ENCODE peak calls at places on chromosomes 5 and 9, in seven cellular contexts. C is left ventricle myocardium inferior, H is kidney, Z is body of pancreas, E is GM12865, Q is endodermal cell, J is breast epithelium. T is an unnamed sample.

GRCh38 chr5:77211013-77211690 is 672 bp downstream of the PDE8B start:
- DNase-seq in C (no peak), H (peak; percentile 55), Z (no peak), E (no peak), Q (peak; percentile 77), J (no peak), T (no peak)

GRCh38 chr5:149271717-149272558 is at the start of gene AFAP1L1:
- DNase-seq in C (peak; percentile 82), H (peak; percentile 85), Z (peak; percentile 39), E (no peak), Q (peak; percentile 79), J (no peak), T (no peak)

GRCh38 chr5:171848911-171849520 is 63.4 kb downstream of the SMIM23 start:
- DNase-seq in C (no peak), H (no peak), Z (no peak), E (no peak), Q (no peak), J (no peak), T (no peak)

GRCh38 chr9:134325813-134326753 is at the start of gene RXRA:
- DNase-seq in C (peak; percentile 89), H (peak; percentile 96), Z (peak; percentile 86), E (peak; percentile 45), Q (peak; percentile 88), J (peak; percentile 70), T (peak; percentile 53)

GRCh38 chr9:3177921-3178320 is 334.0 kb upstream of the PUM3 start:
- DNase-seq in C (no peak), H (no peak), Z (no peak), E (no peak), Q (no peak), J (no peak), T (no peak)

GRCh38 chr5:135973323-135974018 is 18.7 kb upstream of the LECT2 start:
- DNase-seq in C (no peak), H (no peak), Z (no peak), E (no peak), Q (no peak), J (no peak), T (no peak)

GRCh38 chr5:102231693-102232619 is 64.1 kb downstream of the SLCO4C1 start:
- DNase-seq in C (no peak), H (no peak), Z (no peak), E (peak; percentile 22), Q (no peak), J (no peak), T (no peak)

GRCh38 chr9:134728801-134729495 is 87.3 kb downstream of the COL5A1 start:
- DNase-seq in C (no peak), H (peak; percentile 61), Z (no peak), E (no peak), Q (no peak), J (no peak), T (no peak)

GRCh38 chr9:33698267-33698666 is 97.1 kb upstream of the PRSS3 start:
- DNase-seq in C (no peak), H (no peak), Z (no peak), E (no peak), Q (no peak), J (no peak), T (no peak)

GRCh38 chr5:169668732-169669131 is 31.7 kb downstream of the DOCK2 start:
- DNase-seq in C (no peak), H (no peak), Z (no peak), E (no peak), Q (peak; percentile 61), J (no peak), T (no peak)

GRCh38 chr5:53892236-53892635 is 331.8 kb downstream of the NDUFS4 start:
- DNase-seq in C (no peak), H (no peak), Z (no peak), E (no peak), Q (no peak), J (no peak), T (no peak)

GRCh38 chr5:157354825-157355224 is 88.9 kb downstream of the CYFIP2 start:
- DNase-seq in C (no peak), H (no peak), Z (no peak), E (no peak), Q (peak; percentile 70), J (no peak), T (no peak)

GRCh38 chr5:76527685-76528161 is 95.5 kb downstream of the F2RL2 start:
- DNase-seq in C (no peak), H (no peak), Z (no peak), E (no peak), Q (no peak), J (no peak), T (no peak)

GRCh38 chr9:95947118-95947517 is 71.6 kb downstream of the ERCC6L2 start:
- DNase-seq in C (no peak), H (no peak), Z (no peak), E (no peak), Q (no peak), J (no peak), T (no peak)

GRCh38 chr5:89728750-89729149 is 680.8 kb downstream of the CETN3 start:
- DNase-seq in C (peak; percentile 12), H (no peak), Z (peak; percentile 55), E (no peak), Q (no peak), J (peak; percentile 21), T (no peak)

GRCh38 chr5:96333397-96333790 is 99.7 kb downstream of the PCSK1 start:
- DNase-seq in C (no peak), H (no peak), Z (no peak), E (no peak), Q (no peak), J (no peak), T (no peak)

DNA sequence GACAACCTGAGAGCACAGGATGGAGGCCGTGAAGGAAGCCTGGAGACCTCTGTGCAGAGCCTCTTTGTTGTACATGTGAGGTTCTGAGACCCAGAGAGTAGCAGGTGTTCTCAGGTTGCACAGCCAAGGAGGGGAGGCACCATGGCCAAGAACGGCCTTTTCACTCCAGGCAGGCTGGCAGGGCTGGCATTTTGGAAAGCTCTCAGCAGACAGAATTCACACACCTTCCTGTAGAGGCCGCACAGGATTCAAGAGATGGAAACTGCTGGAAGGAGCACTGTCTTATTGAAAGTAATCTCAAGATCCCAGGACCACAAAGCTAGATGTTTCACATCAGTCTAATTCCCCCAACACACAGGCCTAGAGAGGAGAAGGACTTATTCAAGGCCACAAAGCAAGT is 52.8 kb upstream of the XPA start:
- DNase-seq in C (no peak), H (no peak), Z (no peak), E (no peak), Q (no peak), J (no peak), T (no peak)
- TF ChIP-seq CTCF in C (no peak), H (no peak), Z (no peak), E (no peak), Q (no peak), J (no peak), T (no peak)

GRCh38 chr5:178382689-178383276 is 150.2 kb upstream of the PHYKPL start:
- DNase-seq in C (no peak), H (peak; percentile 60), Z (no peak), E (no peak), Q (peak; percentile 57), J (no peak), T (no peak)
- TF ChIP-seq CTCF in C (no peak), H (no peak), Z (no peak), E (no peak), Q (no peak), J (no peak), T (no peak)

DNA sequence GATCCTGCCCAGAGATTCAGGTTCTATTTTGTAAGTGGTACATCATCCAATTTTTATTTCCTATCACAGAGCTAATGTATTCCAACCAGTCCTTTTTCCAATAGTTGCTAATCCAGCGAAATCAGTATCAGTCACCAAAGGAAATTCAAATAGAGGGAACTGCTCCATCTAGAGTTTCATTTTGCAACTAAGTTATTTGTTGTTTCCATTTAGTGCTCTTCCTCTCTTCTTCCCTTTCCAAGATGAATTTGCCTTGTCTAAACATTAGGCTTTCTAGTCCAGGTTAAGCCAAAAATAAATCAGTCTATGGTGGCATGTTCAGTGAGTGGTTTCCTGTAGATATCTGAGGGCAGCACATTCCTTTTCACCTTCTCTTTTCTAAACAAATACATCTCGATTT is 79.8 kb upstream of the SPATA31D4 start:
- DNase-seq in C (no peak), H (no peak), Z (no peak), E (no peak), Q (no peak), J (no peak), T (no peak)
- TF ChIP-seq CTCF in C (peak; percentile 53), H (peak; percentile 28), Z (peak; percentile 54), E (no peak), Q (peak; percentile 58), J (peak; percentile 41), T (peak; percentile 33)

GRCh38 chr5:176410486-176411180 is 5.7 kb downstream of the CLTB start:
- DNase-seq in C (no peak), H (no peak), Z (no peak), E (no peak), Q (no peak), J (no peak), T (no peak)
- TF ChIP-seq CTCF in C (no peak), H (no peak), Z (no peak), E (no peak), Q (peak; percentile 38), J (no peak), T (no peak)

GRCh38 chr5:119313876-119314605 is 41.8 kb upstream of the TNFAIP8 start:
- DNase-seq in C (no peak), H (no peak), Z (no peak), E (no peak), Q (peak; percentile 31), J (no peak), T (no peak)

GRCh38 chr5:119313207-119313606 is 42.6 kb upstream of the TNFAIP8 start:
- DNase-seq in C (no peak), H (no peak), Z (no peak), E (no peak), Q (no peak), J (no peak), T (no peak)

GRCh38 chr5:119318256-119318914 is 37.4 kb upstream of the TNFAIP8 start:
- DNase-seq in C (no peak), H (no peak), Z (no peak), E (peak; percentile 73), Q (peak; percentile 29), J (no peak), T (no peak)

GRCh38 chr5:119316116-119316515 is 39.7 kb upstream of the TNFAIP8 start:
- DNase-seq in C (no peak), H (no peak), Z (no peak), E (no peak), Q (peak; percentile 51), J (no peak), T (no peak)

DNA sequence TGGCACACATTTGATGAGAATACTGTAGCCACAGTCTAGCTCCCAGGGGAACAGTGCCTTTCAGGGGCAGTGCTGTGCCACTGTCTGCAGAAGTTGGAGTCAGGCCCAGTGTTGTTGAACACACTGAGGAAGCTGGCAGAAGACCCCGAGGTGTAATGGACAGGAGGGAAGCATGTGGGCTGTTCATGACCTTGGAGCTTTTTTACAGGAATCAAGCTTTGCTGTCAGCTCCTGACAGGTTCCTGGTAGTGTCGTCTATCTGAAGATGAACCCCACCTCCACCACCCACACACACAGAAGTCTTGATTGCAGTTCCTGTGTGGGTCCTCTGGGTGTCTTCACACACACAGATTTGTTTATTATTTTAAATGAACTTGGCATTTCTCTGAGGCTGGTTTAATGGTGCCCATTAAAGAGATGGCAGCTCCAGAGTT is 40.3 kb upstream of the TNFAIP8 start:
- DNase-seq in C (no peak), H (no peak), Z (no peak), E (peak; percentile 85), Q (peak; percentile 51), J (no peak), T (no peak)
- TF ChIP-seq CTCF in C (peak; percentile 55), H (peak; percentile 51), Z (no peak), E (peak; percentile 43), Q (peak; percentile 49), J (no peak), T (peak; percentile 61)

GRCh38 chr5:310516-310915 is 11.0 kb upstream of the AHRR start:
- DNase-seq in C (no peak), H (peak; percentile 44), Z (no peak), E (no peak), Q (no peak), J (no peak), T (no peak)
- TF ChIP-seq CTCF in C (no peak), H (no peak), Z (no peak), E (no peak), Q (no peak), J (no peak), T (no peak)